ENCODE peak calls at places on chromosomes 11 and 22, in eight cellular contexts. X is Caco-2; G is heart left ventricle; Z is brain microvascular endothelial cell; I is DND-41; M is GM12865; W is fibroblast of the aortic adventitia; Q is CD8-positive, alpha-beta T cell. J is an unnamed sample.

GRCh38 chr22:31637938-31638618 is 23.9 kb downstream of the PISD start:
- DNase-seq in M (peak), Z (peak), Q (no peak), X (no peak), I (no peak), W (no peak), G (peak), J (no peak)

GRCh38 chr11:116615211-116615865 is 157.4 kb downstream of the BUD13 start:
- DNase-seq in I (no peak), G (peak), W (no peak), X (no peak), Z (no peak), M (no peak), Q (no peak), J (no peak)

GRCh38 chr11:78292109-78292803 is 103.5 kb downstream of the USP35 start:
- DNase-seq in M (no peak), Q (no peak), G (no peak), W (no peak), Z (no peak), X (no peak), I (peak), J (no peak)

GRCh38 chr22:33882991-33883390 is 37.3 kb downstream of the LARGE1 start:
- DNase-seq in M (no peak), X (no peak), Q (no peak), W (no peak), I (no peak), G (no peak), Z (no peak), J (no peak)

GRCh38 chr11:134260503-134260902 is 7.1 kb downstream of the ACAD8 start:
- DNase-seq in Q (no peak), Z (no peak), I (no peak), M (no peak), X (no peak), G (no peak), W (no peak), J (no peak)

GRCh38 chr11:1400168-1401000 is 10.7 kb downstream of the BRSK2 start:
- DNase-seq in Z (no peak), X (no peak), Q (no peak), W (no peak), M (no peak), I (no peak), G (no peak), J (no peak)

GRCh38 chr11:10581481-10582019 is 13.1 kb upstream of the LYVE1 start:
- DNase-seq in X (no peak), Z (no peak), I (no peak), W (peak), M (no peak), G (peak), Q (no peak), J (no peak)

GRCh38 chr11:17779861-17780594 is 45.4 kb downstream of the KCNC1 start:
- DNase-seq in I (no peak), Q (no peak), X (no peak), G (no peak), W (no peak), M (no peak), Z (no peak), J (no peak)

GRCh38 chr11:70372076-70372475 is 26.3 kb upstream of the CTTN start:
- DNase-seq in Z (no peak), W (no peak), G (no peak), M (no peak), Q (no peak), I (no peak), X (no peak), J (no peak)

GRCh38 chr11:3134651-3135490 is 30.2 kb downstream of the OSBPL5 start:
- DNase-seq in W (no peak), Z (no peak), M (no peak), I (no peak), Q (no peak), G (peak), X (no peak), J (no peak)

GRCh38 chr11:45798793-45799441 is 6.0 kb upstream of the SLC35C1 start:
- DNase-seq in G (no peak), I (no peak), W (no peak), X (no peak), M (no peak), Z (no peak), Q (no peak), J (no peak)

GRCh38 chr11:73521621-73522020 is 76.3 kb downstream of the FAM168A start:
- DNase-seq in G (no peak), M (peak), Q (no peak), I (peak), X (no peak), W (peak), Z (peak), J (peak)

GRCh38 chr22:27794244-27794643 is 7.3 kb downstream of the MN1 start:
- DNase-seq in M (no peak), G (no peak), I (no peak), W (no peak), Q (no peak), Z (no peak), X (no peak), J (no peak)

GRCh38 chr11:128467610-128468041 is 119.7 kb downstream of the ETS1 start:
- DNase-seq in Q (no peak), G (no peak), M (no peak), I (no peak), W (peak), X (peak), Z (peak), J (peak)

GRCh38 chr11:116601734-116602636 is 170.8 kb downstream of the BUD13 start:
- DNase-seq in I (peak), Z (peak), X (peak), G (no peak), W (peak), M (no peak), Q (no peak), J (no peak)

GRCh38 chr11:43542734-43543133 is 137.8 kb upstream of the HSD17B12 start:
- DNase-seq in X (no peak), Q (no peak), M (no peak), W (no peak), Z (no peak), G (no peak), I (no peak), J (no peak)

GRCh38 chr11:80163011-80163410 is 722.2 kb upstream of the TENM4 start:
- DNase-seq in W (peak), M (no peak), X (peak), Z (peak), G (no peak), Q (no peak), I (no peak), J (no peak)

GRCh38 chr11:1305063-1305495 is 4.4 kb downstream of the TOLLIP start:
- DNase-seq in M (no peak), G (no peak), Q (no peak), W (no peak), Z (no peak), I (peak), X (no peak), J (no peak)

GRCh38 chr11:46369458-46370152 is 11.9 kb upstream of the MDK start:
- DNase-seq in I (peak), G (no peak), W (peak), Q (no peak), X (peak), M (peak), Z (peak), J (peak)

GRCh38 chr11:15911377-15912044 is 444.8 kb downstream of the SOX6 start:
- DNase-seq in X (peak), Q (no peak), W (peak), M (no peak), Z (no peak), G (peak), I (no peak), J (peak)

GRCh38 chr11:129418039-129418438 is 42.4 kb downstream of the BARX2 start:
- DNase-seq in Q (no peak), W (no peak), G (no peak), Z (no peak), I (no peak), X (no peak), M (peak), J (no peak)

GRCh38 chr11:47216141-47216798 is 1.5 kb downstream of the DDB2 start:
- DNase-seq in I (peak), Q (peak), M (peak), Z (peak), G (no peak), X (no peak), W (peak), J (peak)

GRCh38 chr11:100557830-100558611 is 129.1 kb upstream of the ARHGAP42 start:
- DNase-seq in M (no peak), G (no peak), Q (no peak), I (no peak), Z (peak), W (no peak), X (no peak), J (peak)

GRCh38 chr11:69718147-69718546 is 14.3 kb upstream of the FGF19 start:
- DNase-seq in Z (peak), G (peak), W (no peak), I (peak), X (peak), M (peak), Q (no peak), J (no peak)

GRCh38 chr11:41413843-41414242 is 45.6 kb downstream of the LRRC4C start:
- DNase-seq in M (peak), X (no peak), Z (no peak), W (no peak), Q (no peak), G (no peak), I (no peak), J (no peak)

DNA sequence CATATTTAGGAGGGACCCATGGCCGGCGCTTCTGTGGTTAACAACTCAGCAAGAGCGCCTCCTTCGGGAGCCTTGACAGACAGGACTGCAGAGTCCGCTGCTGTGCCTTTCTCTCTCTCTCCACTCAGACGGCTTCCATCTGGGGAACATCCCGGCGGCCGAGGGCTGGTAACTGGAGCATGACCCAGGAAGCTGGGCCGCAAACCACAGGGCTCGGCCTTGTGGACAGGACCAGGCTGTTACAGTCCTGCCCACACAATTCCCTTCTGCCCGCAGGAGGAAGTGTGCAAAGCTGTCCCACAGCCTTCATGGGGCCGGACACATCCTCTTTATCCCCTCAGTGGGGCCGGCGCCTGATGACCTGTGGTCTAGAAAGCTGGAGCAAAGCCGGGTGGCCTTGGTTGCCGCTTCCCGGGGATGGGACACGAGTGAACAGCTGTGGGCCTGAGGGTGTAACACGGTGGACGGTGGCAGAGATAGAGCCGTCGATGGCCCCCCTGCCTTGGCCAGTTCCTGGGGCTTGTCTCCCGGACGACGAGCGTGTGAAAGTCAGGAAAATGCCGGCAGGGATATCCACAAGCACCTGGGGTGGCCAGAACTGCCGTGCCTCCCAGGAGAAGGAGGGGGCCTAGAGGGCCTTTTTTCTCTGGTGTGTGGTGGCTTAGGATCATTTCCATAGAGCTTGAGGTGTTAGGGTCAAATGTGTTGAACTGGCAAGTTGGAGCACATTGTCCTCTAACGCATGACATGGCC is 50.1 kb downstream of the FBLN1 start:
- DNase-seq in Z (peak), M (no peak), I (no peak), G (peak), Q (no peak), W (peak), X (no peak), J (peak)
- TF ChIP-seq CTCF in Z (peak), M (no peak), I (no peak), G (peak), Q (no peak), W (peak), X (no peak), J (peak)

DNA sequence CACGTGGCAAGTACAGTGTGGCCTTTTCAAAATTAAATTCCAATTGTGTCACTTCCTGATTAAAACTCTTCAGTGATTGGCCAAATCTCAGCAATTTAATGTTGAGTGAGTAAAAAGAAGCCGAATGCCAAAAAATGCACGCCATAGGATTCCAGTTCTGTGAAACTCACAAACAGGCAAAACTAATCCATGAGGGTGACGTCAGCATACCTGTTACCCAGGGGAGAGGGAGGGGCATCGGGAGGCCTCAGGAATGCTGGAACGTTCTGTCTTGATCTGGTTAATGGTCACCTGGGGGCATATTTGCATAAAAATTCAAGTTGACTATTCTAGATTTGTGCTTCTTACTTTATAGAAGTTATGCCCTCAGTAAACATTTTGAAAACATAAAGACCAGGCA is 39.9 kb upstream of the RAB1B start:
- DNase-seq in W (no peak), Z (no peak), G (no peak), I (no peak), X (no peak), M (no peak), Q (no peak), J (no peak)
- H3K4me3 ChIP-seq in W (no peak), Z (no peak), G (no peak), I (no peak), X (no peak), M (no peak), Q (no peak), J (no peak)

DNA sequence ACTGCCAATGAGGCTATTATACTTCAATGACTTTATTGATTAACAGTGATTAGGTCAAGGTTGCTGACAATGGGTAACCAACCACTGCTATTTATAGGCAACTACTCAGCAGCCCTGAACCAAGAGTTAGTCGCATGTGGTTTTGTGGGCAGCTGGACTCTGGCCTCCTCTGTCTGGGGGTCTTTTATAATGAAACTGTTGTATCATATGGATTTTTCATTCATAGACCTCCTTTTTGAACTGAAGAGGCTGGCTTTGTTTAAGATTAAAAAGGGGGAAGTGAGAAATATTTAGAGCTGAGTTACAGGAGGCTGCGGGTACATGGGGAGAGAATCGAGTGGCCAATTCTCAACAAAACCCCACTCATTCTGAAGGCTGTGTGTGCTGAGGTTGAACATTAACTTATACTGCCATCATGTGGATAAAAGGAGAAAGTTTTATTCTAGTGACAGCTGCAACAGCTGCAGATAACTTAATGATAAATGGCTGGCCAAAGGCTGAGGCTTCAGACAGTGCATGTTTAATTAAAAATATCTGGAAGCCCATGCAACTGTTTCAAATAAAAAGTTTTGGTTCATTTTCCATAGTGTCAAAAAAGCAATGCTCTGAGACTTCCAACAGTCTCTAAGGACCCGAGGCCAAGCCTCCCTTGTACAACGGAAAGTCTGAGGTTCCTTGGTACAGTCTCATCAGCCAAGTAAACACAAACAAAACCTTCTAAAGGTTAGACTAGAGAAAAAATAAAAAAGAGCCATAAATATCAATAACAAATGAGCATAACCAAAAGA is 682.6 kb downstream of the KCNA4 start:
- DNase-seq in X (no peak), Q (no peak), Z (peak), W (peak), G (no peak), M (peak), I (no peak), J (peak)
- TF ChIP-seq CTCF in X (peak), Q (no peak), Z (peak), W (peak), G (peak), M (peak), I (peak), J (peak)

DNA sequence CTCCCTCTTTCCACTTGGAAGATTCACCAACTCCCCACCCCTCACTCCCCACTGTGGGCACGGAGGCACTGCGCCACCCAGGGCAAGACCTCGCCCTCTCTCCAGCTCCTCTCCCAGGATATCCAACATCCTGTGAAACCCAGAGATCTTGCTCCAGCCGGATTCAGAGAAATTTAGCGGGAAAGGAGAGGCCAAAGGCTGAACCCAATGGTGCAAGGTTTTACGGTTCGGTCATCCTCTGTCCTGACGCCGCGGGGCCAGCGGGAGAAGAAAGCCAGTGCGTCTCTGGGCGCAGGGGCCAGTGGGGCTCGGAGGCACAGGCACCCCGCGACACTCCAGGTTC is 394 bp upstream of the CD44 start:
- DNase-seq in W (no peak), Z (no peak), M (no peak), Q (no peak), I (no peak), G (no peak), X (no peak), J (no peak)
- H3K4me3 ChIP-seq in W (peak), Z (peak), M (peak), Q (peak), I (peak), G (peak), X (peak), J (peak)

GRCh38 chr11:120945042-120945441 is 78.9 kb upstream of the TBCEL start:
- DNase-seq in X (no peak), Q (no peak), G (no peak), Z (no peak), W (no peak), M (no peak), I (no peak), J (no peak)
- TF ChIP-seq CTCF in X (peak), Q (no peak), G (no peak), Z (peak), W (peak), M (no peak), I (peak), J (no peak)

J was measured in foreskin fibroblast.